ENCODE peak calls at places on chromosomes 2 and 18, in six cellular contexts. F, X, K, P, J and L are unnamed samples.

GRCh38 chr18:29882620-29883019 is 1159.9 kb downstream of the DSC3 start:
- DNase-seq in P (no peak), X (no peak), F (no peak), K (no peak), J (no peak), L (no peak)

GRCh38 chr2:104868081-104868806 is 14.3 kb downstream of the POU3F3 start:
- DNase-seq in F (no peak), X (no peak), K (no peak), J (no peak), P (no peak), L (no peak)

GRCh38 chr2:142857247-142858154 is 20.0 kb upstream of the KYNU start:
- DNase-seq in K (no peak), F (no peak), J (no peak), P (peak; percentile 46), X (no peak), L (no peak)

GRCh38 chr18:45829896-45830295 is 4.4 kb downstream of the SIGLEC15 start:
- DNase-seq in F (no peak), K (no peak), X (no peak), P (no peak), J (no peak), L (no peak)

GRCh38 chr2:48844418-48845155 is 89.1 kb upstream of the LHCGR start:
- DNase-seq in P (peak; percentile 88), X (no peak), K (peak; percentile 82), J (no peak), F (no peak), L (no peak)

GRCh38 chr18:39701071-39701783 is 2135.6 kb upstream of the CELF4 start:
- DNase-seq in P (peak; percentile 8), X (no peak), F (no peak), K (no peak), J (no peak), L (no peak)

GRCh38 chr2:6814312-6814711 is 51.4 kb downstream of the CMPK2 start:
- DNase-seq in P (no peak), J (no peak), F (no peak), X (no peak), K (no peak), L (no peak)

GRCh38 chr2:202612145-202612544 is 22.6 kb upstream of the FAM117B start:
- DNase-seq in J (no peak), X (no peak), P (no peak), F (no peak), K (no peak), L (no peak)

GRCh38 chr2:189512879-189513278 is 67.7 kb downstream of the SLC40A1 start:
- DNase-seq in J (no peak), F (no peak), P (no peak), K (no peak), X (no peak), L (no peak)

GRCh38 chr2:46257476-46257875 is 39.7 kb upstream of the EPAS1 start:
- DNase-seq in K (peak; percentile 48), F (no peak), X (no peak), P (peak; percentile 78), J (no peak), L (no peak)

GRCh38 chr2:84022810-84023431 is 436.2 kb downstream of the SUCLG1 start:
- DNase-seq in K (peak; percentile 56), P (peak; percentile 60), X (no peak), F (peak; percentile 79), J (no peak), L (no peak)

GRCh38 chr2:131493199-131494018 is 1.2 kb upstream of the MZT2A start:
- DNase-seq in F (no peak), P (no peak), K (no peak), X (no peak), J (no peak), L (no peak)

GRCh38 chr2:96142217-96143113 is 2.8 kb downstream of the DUSP2 start:
- DNase-seq in K (no peak), P (no peak), J (no peak), F (no peak), X (peak; percentile 73), L (no peak)

GRCh38 chr2:149169653-149170052 is 131.2 kb downstream of the LYPD6B start:
- DNase-seq in J (no peak), F (peak; percentile 78), P (no peak), X (no peak), K (peak; percentile 90), L (no peak)

GRCh38 chr18:867257-867656 is 37.4 kb upstream of the ADCYAP1 start:
- DNase-seq in X (no peak), F (no peak), J (no peak), P (no peak), K (no peak), L (no peak)

DNA sequence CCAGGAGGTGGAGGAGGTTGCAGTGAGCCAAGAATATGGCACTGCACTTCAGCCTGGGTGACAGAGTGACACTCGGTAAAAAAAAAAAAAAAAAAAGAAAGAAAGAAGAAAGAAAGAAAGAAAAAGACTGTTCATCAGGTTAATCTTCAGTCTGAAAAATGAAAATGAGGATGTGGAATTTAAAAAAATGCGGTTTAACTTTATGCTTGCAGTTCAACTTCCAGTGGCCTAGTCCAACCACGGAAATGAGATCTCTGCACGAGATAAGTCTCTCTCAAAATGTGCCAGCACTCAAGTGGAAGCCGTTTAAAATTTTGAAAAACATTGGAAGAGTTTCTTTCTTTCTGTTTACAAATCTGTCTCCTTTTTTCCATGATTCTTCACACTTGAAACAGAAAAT is 112.1 kb downstream of the DOCK10 start:
- DNase-seq in F (no peak), J (no peak), X (no peak), P (no peak), K (no peak), L (no peak)
- H3K27ac ChIP-seq in F (no peak overlapping the region), J (no peak overlapping the region), X (peak overlapping the region; percentile 62), P (no peak overlapping the region), K (no peak overlapping the region), L (no peak overlapping the region)

DNA sequence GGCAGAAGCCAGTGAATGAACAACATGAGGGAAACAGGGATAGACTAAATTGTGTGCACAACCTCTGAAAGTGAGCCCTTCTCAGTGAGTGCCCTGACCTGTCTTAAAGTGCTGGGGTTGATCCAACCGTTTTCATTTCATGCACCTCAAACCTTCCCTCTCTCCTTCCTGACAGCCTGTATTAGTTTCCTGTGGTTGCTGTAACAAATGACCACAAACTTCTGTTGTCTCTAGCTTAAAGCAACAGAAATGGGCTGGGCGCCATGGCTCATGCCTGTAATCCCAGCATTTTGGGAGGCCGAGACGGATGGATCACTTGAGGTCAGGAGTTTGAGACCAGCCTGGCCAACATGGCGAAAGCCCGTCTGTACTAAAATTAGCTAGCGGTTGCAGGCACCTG is 48.7 kb upstream of the PPP1CB start:
- DNase-seq in F (no peak), P (no peak), K (no peak), X (no peak), J (no peak), L (no peak)
- H3K27ac ChIP-seq in F (no peak overlapping the region), P (no peak overlapping the region), K (no peak overlapping the region), X (no peak overlapping the region), J (peak overlapping the region; percentile 85), L (peak overlapping the region; percentile 78)

GRCh38 chr2:118375907-118376306 is 287.6 kb downstream of the INSIG2 start:
- DNase-seq in X (no peak), P (no peak), F (no peak), K (no peak), J (no peak), L (no peak)
- H3K27ac ChIP-seq in X (no peak overlapping the region), P (no peak overlapping the region), F (no peak overlapping the region), K (no peak overlapping the region), J (no peak overlapping the region), L (no peak overlapping the region)

DNA sequence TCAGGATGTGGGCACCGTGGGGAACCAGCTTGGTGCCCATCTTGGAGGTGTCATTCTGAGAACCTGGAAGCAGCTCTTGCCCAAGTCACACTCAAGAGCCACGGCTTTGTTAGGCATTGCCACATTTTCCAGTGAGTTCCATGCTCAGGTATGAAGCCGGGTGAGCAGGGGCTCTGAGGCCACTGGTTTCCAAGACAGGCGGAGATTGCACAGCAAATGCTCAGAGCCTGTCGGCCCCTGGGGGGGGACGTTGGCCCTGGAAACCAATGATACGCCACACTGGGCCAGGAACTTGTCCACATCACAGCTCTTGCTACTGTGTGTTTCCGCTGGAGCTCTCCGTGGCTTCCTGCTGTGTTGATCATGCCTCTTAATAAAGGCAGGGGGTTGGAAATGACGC is 52.5 kb upstream of the SALL3 start:
- DNase-seq in J (no peak), F (no peak), K (no peak), P (no peak), X (no peak), L (no peak)
- H3K27ac ChIP-seq in J (no peak overlapping the region), F (no peak overlapping the region), K (no peak overlapping the region), P (no peak overlapping the region), X (no peak overlapping the region), L (no peak overlapping the region)

DNA sequence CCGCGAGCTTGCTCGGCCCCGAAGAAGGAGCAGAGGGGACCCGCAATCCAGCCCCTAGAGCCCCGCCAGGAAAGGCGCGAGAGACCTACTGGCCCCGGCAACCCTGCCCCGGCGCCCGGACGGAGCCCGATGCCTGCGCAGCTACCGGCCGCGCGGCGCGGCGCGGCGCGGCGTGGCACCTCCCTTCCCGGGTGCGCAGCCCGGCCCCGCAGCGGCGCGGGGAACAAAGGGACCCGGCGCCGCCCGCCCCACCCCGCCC is 327 bp downstream of the CDH2 start:
- DNase-seq in J (peak; percentile 18), K (no peak), F (no peak), X (no peak), P (no peak), L (no peak)
- H3K27ac ChIP-seq in J (peak overlapping the region; percentile 50), K (no peak overlapping the region), F (peak overlapping the region; percentile 75), X (no peak overlapping the region), P (peak overlapping the region; percentile 5), L (peak overlapping the region; percentile 87)

GRCh38 chr2:146413086-146413610 is 1431.7 kb upstream of the ACVR2A start:
- DNase-seq in J (no peak), F (no peak), P (no peak), K (no peak), X (no peak), L (no peak)

GRCh38 chr2:146414456-146414855 is 1430.4 kb upstream of the ACVR2A start:
- DNase-seq in P (no peak), X (no peak), K (peak; percentile 57), J (no peak), F (no peak), L (no peak)

GRCh38 chr2:146417942-146418341 is 1426.9 kb upstream of the ACVR2A start:
- DNase-seq in J (no peak), X (no peak), F (no peak), K (no peak), P (no peak), L (no peak)

GRCh38 chr2:146412625-146413024 is 1432.2 kb upstream of the ACVR2A start:
- DNase-seq in K (no peak), J (no peak), X (no peak), P (no peak), F (no peak), L (no peak)

GRCh38 chr2:146415291-146415690 is 1429.5 kb upstream of the ACVR2A start:
- DNase-seq in X (no peak), J (no peak), K (no peak), F (no peak), P (no peak), L (no peak)
- H3K27ac ChIP-seq in X (no peak overlapping the region), J (no peak overlapping the region), K (no peak overlapping the region), F (no peak overlapping the region), P (no peak overlapping the region), L (no peak overlapping the region)